ENCODE peak calls at places on chromosome 15, in five cellular contexts. One of them, this sample, is unnamed.

GRCh38 chr15:84570164-84570692 is 30.6 kb upstream of the ZSCAN2 start:
- DNase-seq in heart right ventricle: peak; percentile 70
- DNase-seq in HCT116: no peak
- DNase-seq in adrenal gland: peak; percentile 59
- DNase-seq in lower lobe of right lung: peak; percentile 76
- DNase-seq in this sample: no peak

GRCh38 chr15:40115670-40116093 is 7.0 kb upstream of the BMF start:
- DNase-seq in heart right ventricle: peak; percentile 48
- DNase-seq in HCT116: no peak
- DNase-seq in adrenal gland: no peak
- DNase-seq in lower lobe of right lung: peak; percentile 80
- DNase-seq in this sample: no peak

GRCh38 chr15:79176151-79176550 is 85.6 kb upstream of the RASGRF1 start:
- DNase-seq in heart right ventricle: no peak
- DNase-seq in HCT116: no peak
- DNase-seq in adrenal gland: no peak
- DNase-seq in lower lobe of right lung: no peak
- DNase-seq in this sample: no peak

GRCh38 chr15:61861962-61862361 is 198.3 kb downstream of the VPS13C start:
- DNase-seq in heart right ventricle: no peak
- DNase-seq in HCT116: no peak
- DNase-seq in adrenal gland: no peak
- DNase-seq in lower lobe of right lung: no peak
- DNase-seq in this sample: no peak

GRCh38 chr15:91887921-91888373 is 34.4 kb downstream of the SLCO3A1 start:
- DNase-seq in heart right ventricle: no peak
- DNase-seq in HCT116: no peak
- DNase-seq in adrenal gland: no peak
- DNase-seq in lower lobe of right lung: no peak
- DNase-seq in this sample: no peak

GRCh38 chr15:53305101-53305500 is 454.4 kb downstream of the WDR72 start:
- DNase-seq in heart right ventricle: no peak
- DNase-seq in HCT116: no peak
- DNase-seq in adrenal gland: no peak
- DNase-seq in lower lobe of right lung: no peak
- DNase-seq in this sample: no peak

GRCh38 chr15:49492834-49493233 is 69.8 kb downstream of the FGF7 start:
- DNase-seq in heart right ventricle: no peak
- DNase-seq in HCT116: no peak
- DNase-seq in adrenal gland: no peak
- DNase-seq in lower lobe of right lung: no peak
- DNase-seq in this sample: no peak

GRCh38 chr15:89648106-89649012 is 6.9 kb downstream of the KIF7 start:
- DNase-seq in heart right ventricle: no peak
- DNase-seq in HCT116: no peak
- DNase-seq in adrenal gland: no peak
- DNase-seq in lower lobe of right lung: no peak
- DNase-seq in this sample: no peak

GRCh38 chr15:73240864-73241499 is 127.8 kb downstream of the HCN4 start:
- DNase-seq in heart right ventricle: no peak
- DNase-seq in HCT116: peak; percentile 61
- DNase-seq in adrenal gland: peak; percentile 57
- DNase-seq in lower lobe of right lung: no peak
- DNase-seq in this sample: peak; percentile 19

GRCh38 chr15:40065166-40065565 is 26.2 kb upstream of the SRP14 start:
- DNase-seq in heart right ventricle: no peak
- DNase-seq in HCT116: no peak
- DNase-seq in adrenal gland: no peak
- DNase-seq in lower lobe of right lung: no peak
- DNase-seq in this sample: no peak

GRCh38 chr15:31974855-31975421 is 55.4 kb upstream of the CHRNA7 start:
- DNase-seq in heart right ventricle: no peak
- DNase-seq in HCT116: no peak
- DNase-seq in adrenal gland: no peak
- DNase-seq in lower lobe of right lung: no peak
- DNase-seq in this sample: no peak

GRCh38 chr15:50131617-50132016 is 12.6 kb upstream of the ATP8B4 start:
- DNase-seq in heart right ventricle: no peak
- DNase-seq in HCT116: no peak
- DNase-seq in adrenal gland: no peak
- DNase-seq in lower lobe of right lung: no peak
- DNase-seq in this sample: no peak

GRCh38 chr15:34754674-34755418 is at the start of gene GJD2:
- DNase-seq in heart right ventricle: no peak
- DNase-seq in HCT116: no peak
- DNase-seq in adrenal gland: no peak
- DNase-seq in lower lobe of right lung: no peak
- DNase-seq in this sample: no peak

GRCh38 chr15:51619331-51620033 is 3.1 kb downstream of the DMXL2 start:
- DNase-seq in heart right ventricle: no peak
- DNase-seq in HCT116: no peak
- DNase-seq in adrenal gland: no peak
- DNase-seq in lower lobe of right lung: peak; percentile 72
- DNase-seq in this sample: no peak

GRCh38 chr15:20645956-20646355 is 104.4 kb upstream of the GOLGA6L6 start:
- DNase-seq in heart right ventricle: no peak
- DNase-seq in HCT116: no peak
- DNase-seq in adrenal gland: peak; percentile 30
- DNase-seq in lower lobe of right lung: peak; percentile 90
- DNase-seq in this sample: no peak

GRCh38 chr15:62469874-62470688 is 305.0 kb upstream of the C2CD4B start:
- DNase-seq in heart right ventricle: peak; percentile 40
- DNase-seq in HCT116: peak; percentile 13
- DNase-seq in adrenal gland: peak; percentile 14
- DNase-seq in lower lobe of right lung: no peak
- DNase-seq in this sample: peak; percentile 60

GRCh38 chr15:83653288-83653638 is 660 bp upstream of the ADAMTSL3 start:
- DNase-seq in heart right ventricle: no peak
- DNase-seq in HCT116: no peak
- DNase-seq in adrenal gland: no peak
- DNase-seq in lower lobe of right lung: no peak
- DNase-seq in this sample: peak; percentile 29

GRCh38 chr15:86444527-86444926 is 364.9 kb downstream of the AGBL1 start:
- DNase-seq in heart right ventricle: no peak
- DNase-seq in HCT116: no peak
- DNase-seq in adrenal gland: no peak
- DNase-seq in lower lobe of right lung: no peak
- DNase-seq in this sample: no peak

GRCh38 chr15:39213385-39213840 is 367.5 kb upstream of the THBS1 start:
- DNase-seq in heart right ventricle: peak; percentile 43
- DNase-seq in HCT116: peak; percentile 84
- DNase-seq in adrenal gland: peak; percentile 53
- DNase-seq in lower lobe of right lung: peak; percentile 57
- DNase-seq in this sample: no peak

GRCh38 chr15:26260517-26261133 is 397.5 kb upstream of the ATP10A start:
- DNase-seq in heart right ventricle: peak; percentile 17
- DNase-seq in HCT116: no peak
- DNase-seq in adrenal gland: peak; percentile 25
- DNase-seq in lower lobe of right lung: no peak
- DNase-seq in this sample: no peak

GRCh38 chr15:83435202-83435601 is 11.9 kb upstream of the SH3GL3 start:
- DNase-seq in heart right ventricle: no peak
- DNase-seq in HCT116: no peak
- DNase-seq in adrenal gland: no peak
- DNase-seq in lower lobe of right lung: no peak
- DNase-seq in this sample: no peak

GRCh38 chr15:56124391-56124790 is 119.3 kb downstream of the RFX7 start:
- DNase-seq in heart right ventricle: no peak
- DNase-seq in HCT116: no peak
- DNase-seq in adrenal gland: no peak
- DNase-seq in lower lobe of right lung: no peak
- DNase-seq in this sample: no peak

GRCh38 chr15:38699633-38700230 is 135.1 kb upstream of the RASGRP1 start:
- DNase-seq in heart right ventricle: peak; percentile 11
- DNase-seq in HCT116: peak; percentile 54
- DNase-seq in adrenal gland: peak; percentile 48
- DNase-seq in lower lobe of right lung: peak; percentile 53
- DNase-seq in this sample: no peak

GRCh38 chr15:40536501-40536900 is 28.3 kb downstream of the CCDC32 start:
- DNase-seq in heart right ventricle: no peak
- DNase-seq in HCT116: no peak
- DNase-seq in adrenal gland: peak; percentile 44
- DNase-seq in lower lobe of right lung: no peak
- DNase-seq in this sample: no peak

GRCh38 chr15:68512578-68512977 is 66.2 kb upstream of the CORO2B start:
- DNase-seq in heart right ventricle: no peak
- DNase-seq in HCT116: no peak
- DNase-seq in adrenal gland: no peak
- DNase-seq in lower lobe of right lung: no peak
- DNase-seq in this sample: no peak

GRCh38 chr15:68510558-68510957 is 68.2 kb upstream of the CORO2B start:
- DNase-seq in heart right ventricle: no peak
- DNase-seq in HCT116: no peak
- DNase-seq in adrenal gland: no peak
- DNase-seq in lower lobe of right lung: no peak
- DNase-seq in this sample: no peak

GRCh38 chr15:68508485-68509189 is 70.2 kb upstream of the CORO2B start:
- DNase-seq in heart right ventricle: no peak
- DNase-seq in HCT116: no peak
- DNase-seq in adrenal gland: no peak
- DNase-seq in lower lobe of right lung: no peak
- DNase-seq in this sample: no peak

GRCh38 chr15:68511073-68511991 is 67.5 kb upstream of the CORO2B start:
- DNase-seq in heart right ventricle: no peak
- DNase-seq in HCT116: no peak
- DNase-seq in adrenal gland: no peak
- DNase-seq in lower lobe of right lung: no peak
- DNase-seq in this sample: no peak

DNA sequence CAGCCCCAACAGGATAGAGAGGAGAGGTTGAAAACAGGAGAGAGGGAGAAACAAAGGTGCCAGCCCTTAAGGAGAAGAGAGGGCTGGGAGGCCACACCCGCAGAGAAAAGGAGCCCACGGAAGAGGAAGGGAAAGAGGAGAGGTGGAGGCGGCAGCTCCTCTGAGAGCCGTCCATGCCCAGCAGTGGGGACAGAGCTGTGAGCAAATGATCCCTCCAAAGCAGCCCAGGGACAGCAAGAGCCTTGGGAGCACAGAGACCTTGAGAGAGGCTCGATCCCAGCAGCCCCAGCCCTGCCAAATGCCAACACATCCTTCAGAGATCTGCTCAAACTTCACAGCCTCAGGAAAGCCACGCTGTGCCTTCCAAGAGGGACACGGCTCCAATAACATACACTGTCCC is 66.7 kb upstream of the CORO2B start:
- DNase-seq in heart right ventricle: no peak
- DNase-seq in HCT116: no peak
- DNase-seq in adrenal gland: no peak
- DNase-seq in lower lobe of right lung: no peak
- DNase-seq in this sample: no peak
- H3K27ac ChIP-seq in heart right ventricle: peak overlapping the region; percentile 40
- H3K27ac ChIP-seq in HCT116: no peak overlapping the region
- H3K27ac ChIP-seq in adrenal gland: no peak overlapping the region
- H3K27ac ChIP-seq in lower lobe of right lung: peak overlapping the region; percentile 31
- H3K27ac ChIP-seq in this sample: peak overlapping the region; percentile 66

DNA sequence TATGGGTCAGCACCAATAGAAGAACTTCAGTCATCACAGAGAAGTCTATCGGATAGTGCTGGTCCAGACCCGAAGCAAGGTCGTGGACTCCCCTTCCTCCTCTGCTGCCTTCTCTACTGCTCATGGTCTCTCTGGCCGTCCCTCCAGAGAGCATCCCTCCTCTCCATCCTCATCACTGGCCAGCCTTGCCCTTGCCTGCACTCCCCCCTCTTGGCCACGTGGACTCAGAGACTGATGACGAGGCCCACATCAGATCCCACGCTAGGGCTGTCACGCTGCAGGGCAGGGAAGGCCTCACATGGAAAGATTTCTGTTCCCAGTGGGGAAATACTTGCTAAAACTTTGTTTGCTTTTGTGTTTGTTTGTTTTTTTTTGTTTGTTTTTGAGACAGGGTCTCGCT is 35.3 kb downstream of the IGDCC3 start:
- DNase-seq in heart right ventricle: no peak
- DNase-seq in HCT116: no peak
- DNase-seq in adrenal gland: no peak
- DNase-seq in lower lobe of right lung: no peak
- DNase-seq in this sample: no peak
- H3K27me3 ChIP-seq in heart right ventricle: no peaks in the 10 kb centered on the region
- H3K27me3 ChIP-seq in HCT116: no peaks in the 10 kb centered on the region
- H3K27me3 ChIP-seq in adrenal gland: no peaks in the 10 kb centered on the region
- H3K27me3 ChIP-seq in lower lobe of right lung: no peaks in the 10 kb centered on the region
- H3K27me3 ChIP-seq in this sample: no peaks in the 10 kb centered on the region

GRCh38 chr15:93073465-93073952 is 15.5 kb downstream of the RGMA start:
- DNase-seq in heart right ventricle: no peak
- DNase-seq in HCT116: no peak
- DNase-seq in adrenal gland: no peak
- DNase-seq in lower lobe of right lung: peak; percentile 57
- DNase-seq in this sample: no peak

GRCh38 chr15:93070901-93071300 is 18.1 kb downstream of the RGMA start:
- DNase-seq in heart right ventricle: no peak
- DNase-seq in HCT116: no peak
- DNase-seq in adrenal gland: no peak
- DNase-seq in lower lobe of right lung: no peak
- DNase-seq in this sample: no peak

GRCh38 chr15:93072440-93073394 is 16.3 kb downstream of the RGMA start:
- DNase-seq in heart right ventricle: peak; percentile 88
- DNase-seq in HCT116: peak; percentile 33
- DNase-seq in adrenal gland: peak; percentile 77
- DNase-seq in lower lobe of right lung: peak; percentile 82
- DNase-seq in this sample: no peak

GRCh38 chr15:93071469-93071891 is 17.5 kb downstream of the RGMA start:
- DNase-seq in heart right ventricle: no peak
- DNase-seq in HCT116: no peak
- DNase-seq in adrenal gland: no peak
- DNase-seq in lower lobe of right lung: no peak
- DNase-seq in this sample: no peak

DNA sequence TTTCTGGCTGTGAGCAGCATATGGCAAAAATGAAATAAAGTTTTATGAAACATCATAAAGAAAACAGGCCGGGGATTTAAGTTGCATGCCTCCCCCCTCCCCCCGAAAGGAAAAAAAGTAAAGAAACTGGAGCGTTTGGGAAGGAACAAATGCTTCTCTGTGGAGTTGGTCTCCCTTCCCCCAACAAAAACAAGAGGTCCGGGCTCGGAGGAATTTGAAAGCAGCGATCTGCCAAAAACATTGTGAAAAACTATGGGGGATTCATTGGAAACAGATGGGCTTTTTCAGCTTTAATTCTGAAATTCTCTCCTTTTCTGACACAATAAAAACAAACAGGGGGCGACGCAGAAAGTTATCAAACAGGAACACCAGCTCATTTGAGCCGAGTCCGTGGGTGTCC is 17.0 kb downstream of the RGMA start:
- DNase-seq in heart right ventricle: no peak
- DNase-seq in HCT116: no peak
- DNase-seq in adrenal gland: no peak
- DNase-seq in lower lobe of right lung: no peak
- DNase-seq in this sample: no peak
- H3K4me3 ChIP-seq in heart right ventricle: peak overlapping the region; percentile 72
- H3K4me3 ChIP-seq in HCT116: peak overlapping the region; percentile 63
- H3K4me3 ChIP-seq in adrenal gland: no peak overlapping the region
- H3K4me3 ChIP-seq in lower lobe of right lung: peak overlapping the region; percentile 65
- H3K4me3 ChIP-seq in this sample: peak overlapping the region; percentile 96

DNA sequence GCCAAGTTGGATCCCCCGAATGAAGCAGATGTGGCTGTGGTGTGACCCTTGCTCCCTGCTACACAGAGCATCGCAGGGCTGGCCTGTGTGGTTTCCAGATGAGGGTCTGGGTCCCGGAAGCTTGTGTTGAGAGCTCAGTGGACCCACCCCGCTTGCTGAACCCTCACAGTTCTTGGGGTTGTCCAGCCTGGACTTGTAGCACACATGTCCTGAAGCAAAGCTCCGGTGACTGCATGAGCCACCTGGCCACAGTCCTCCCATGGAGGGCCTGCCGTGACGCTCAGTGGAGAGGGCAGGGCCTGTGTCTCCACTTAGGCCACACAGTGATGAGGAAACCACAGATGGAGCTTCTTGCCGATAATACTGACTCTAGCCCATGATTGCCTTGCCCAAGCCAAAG is 62.7 kb downstream of the RGMA start:
- DNase-seq in heart right ventricle: no peak
- DNase-seq in HCT116: no peak
- DNase-seq in adrenal gland: no peak
- DNase-seq in lower lobe of right lung: no peak
- DNase-seq in this sample: no peak
- H3K27ac ChIP-seq in heart right ventricle: no peak overlapping the region
- H3K27ac ChIP-seq in HCT116: no peak overlapping the region
- H3K27ac ChIP-seq in adrenal gland: no peak overlapping the region
- H3K27ac ChIP-seq in lower lobe of right lung: peak overlapping the region; percentile 27
- H3K27ac ChIP-seq in this sample: peak overlapping the region; percentile 95